ENCODE peak calls at places on chromosomes 2 and 18, in ten cellular contexts. Q is neuronal stem cell, T is stomach, L is sigmoid colon, E is thoracic aorta, N is mesendoderm, C is ovary, M is cardiac muscle cell, W is Caco-2, A is esophagus squamous epithelium. B is an unnamed sample.
A peak's percentile ranks its signal among the peaks of the same experiment; 100 is the strongest.

GRCh38 chr2:134926231-134926931 is 7.8 kb downstream of the CCNT2 start:
- DNase-seq in E (no peak), T (no peak), M (no peak), A (no peak), L (no peak), W (no peak), N (peak; percentile 28), Q (no peak), C (no peak), B (no peak)

GRCh38 chr2:199977984-199978415 is 22.6 kb downstream of the MAIP1 start:
- DNase-seq in T (no peak), Q (no peak), L (no peak), N (no peak), M (no peak), A (no peak), E (no peak), C (no peak), W (peak; percentile 48), B (no peak)

GRCh38 chr2:145006957-145007672 is 487.2 kb upstream of the ZEB2 start:
- DNase-seq in W (no peak), E (peak; percentile 39), M (no peak), T (no peak), Q (no peak), L (no peak), A (no peak), N (no peak), C (no peak), B (peak; percentile 35)

GRCh38 chr18:64929026-64929425 is 780.1 kb upstream of the LINC00305 start:
- DNase-seq in E (no peak), T (no peak), A (no peak), M (no peak), W (no peak), C (no peak), Q (no peak), L (no peak), N (peak; percentile 4), B (no peak)

GRCh38 chr2:44247924-44248323 is 27.4 kb upstream of the SLC3A1 start:
- DNase-seq in T (no peak), C (no peak), A (no peak), E (no peak), M (no peak), N (peak; percentile 89), Q (no peak), L (no peak), W (peak; percentile 58), B (no peak)

GRCh38 chr2:131067465-131067864 is 25.8 kb downstream of the FAM168B start:
- DNase-seq in L (no peak), M (no peak), E (no peak), A (no peak), W (no peak), Q (no peak), T (no peak), N (no peak), C (no peak), B (no peak)

GRCh38 chr18:76336241-76336640 is 158.8 kb downstream of the ZNF516 start:
- DNase-seq in T (no peak), C (no peak), E (no peak), Q (no peak), M (no peak), N (no peak), A (no peak), W (no peak), L (no peak), B (no peak)

GRCh38 chr2:177692042-177692823 is 299.7 kb downstream of the AGPS start:
- DNase-seq in W (no peak), N (no peak), Q (no peak), A (no peak), T (no peak), M (no peak), C (no peak), L (no peak), E (no peak), B (no peak)

GRCh38 chr2:207161724-207162123 is 4.0 kb downstream of the KLF7 start:
- DNase-seq in T (no peak), M (no peak), N (no peak), Q (no peak), W (no peak), C (no peak), A (no peak), E (no peak), L (no peak), B (no peak)

GRCh38 chr2:207161247-207161646 is 4.5 kb downstream of the KLF7 start:
- DNase-seq in C (no peak), W (no peak), L (no peak), A (no peak), Q (no peak), T (no peak), E (no peak), M (no peak), N (no peak), B (no peak)

GRCh38 chr2:207163053-207163814 is 2.5 kb downstream of the KLF7 start:
- DNase-seq in T (peak; percentile 45), W (no peak), Q (no peak), M (no peak), C (no peak), E (peak; percentile 32), A (no peak), L (no peak), N (peak; percentile 79), B (no peak)

GRCh38 chr2:207163815-207164747 is 1.7 kb downstream of the KLF7 start:
- DNase-seq in W (no peak), A (peak; percentile 2), L (peak; percentile 85), M (peak; percentile 52), T (peak; percentile 44), C (peak; percentile 56), Q (no peak), N (peak; percentile 55), E (peak; percentile 15), B (peak; percentile 30)

GRCh38 chr2:207162319-207162718 is 3.4 kb downstream of the KLF7 start:
- DNase-seq in L (no peak), N (no peak), M (no peak), W (no peak), Q (no peak), A (no peak), T (no peak), C (no peak), E (no peak), B (no peak)
- H3K4me1 ChIP-seq in L (peaks cover 48% of the 10 kb centered on the region), N (peaks cover 22% of the 10 kb centered on the region), M (peaks cover 6% of the 10 kb centered on the region), W (peaks cover 10% of the 10 kb centered on the region), Q (peaks cover 10% of the 10 kb centered on the region), A (peaks cover 2% of the 10 kb centered on the region), T (peaks cover 63% of the 10 kb centered on the region), C (peaks cover 17% of the 10 kb centered on the region), E (peaks cover 34% of the 10 kb centered on the region), B (peaks cover 31% of the 10 kb centered on the region)

GRCh38 chr2:54475919-54476318 is 19.8 kb downstream of the SPTBN1 start:
- DNase-seq in E (no peak), L (no peak), W (no peak), Q (no peak), T (no peak), N (no peak), A (no peak), M (no peak), C (no peak), B (no peak)

GRCh38 chr2:54479422-54479821 is 23.3 kb downstream of the SPTBN1 start:
- DNase-seq in M (no peak), A (no peak), Q (no peak), W (no peak), T (no peak), C (no peak), L (peak; percentile 84), E (no peak), N (no peak), B (no peak)

GRCh38 chr2:54475285-54475684 is 19.2 kb downstream of the SPTBN1 start:
- DNase-seq in Q (no peak), E (no peak), A (no peak), L (no peak), C (no peak), N (no peak), T (no peak), W (no peak), M (no peak), B (no peak)

GRCh38 chr2:54478899-54479298 is 22.8 kb downstream of the SPTBN1 start:
- DNase-seq in W (no peak), L (no peak), E (no peak), M (no peak), N (no peak), C (no peak), A (no peak), T (no peak), Q (no peak), B (no peak)

GRCh38 chr2:54476852-54477251 is 20.7 kb downstream of the SPTBN1 start:
- DNase-seq in Q (no peak), T (no peak), L (no peak), C (no peak), M (no peak), E (no peak), N (no peak), A (no peak), W (no peak), B (no peak)
- H3K4me1 ChIP-seq in Q (no peaks in the 10 kb centered on the region), T (peaks cover 97% of the 10 kb centered on the region), L (peaks cover 81% of the 10 kb centered on the region), C (peaks cover 18% of the 10 kb centered on the region), M (peaks cover 73% of the 10 kb centered on the region), E (peaks cover 11% of the 10 kb centered on the region), N (no peaks in the 10 kb centered on the region), A (no peaks in the 10 kb centered on the region), W (no peaks in the 10 kb centered on the region), B (peaks cover 28% of the 10 kb centered on the region)

GRCh38 chr2:98519156-98519555 is 74.5 kb downstream of the INPP4A start:
- DNase-seq in C (no peak), M (no peak), L (peak; percentile 25), E (no peak), Q (no peak), A (no peak), W (no peak), T (no peak), N (no peak), B (no peak)

GRCh38 chr2:98518106-98518505 is 73.4 kb downstream of the INPP4A start:
- DNase-seq in Q (no peak), E (no peak), N (peak; percentile 60), L (peak; percentile 68), M (no peak), T (no peak), C (no peak), A (no peak), W (no peak), B (no peak)

GRCh38 chr2:98519851-98520250 is 75.2 kb downstream of the INPP4A start:
- DNase-seq in M (no peak), Q (no peak), N (no peak), A (no peak), C (no peak), E (no peak), T (no peak), L (no peak), W (no peak), B (no peak)

GRCh38 chr2:98515571-98515927 is 70.9 kb downstream of the INPP4A start:
- DNase-seq in N (peak; percentile 39), A (no peak), C (peak; percentile 34), Q (no peak), L (peak; percentile 57), W (no peak), E (no peak), M (no peak), T (no peak), B (no peak)

DNA sequence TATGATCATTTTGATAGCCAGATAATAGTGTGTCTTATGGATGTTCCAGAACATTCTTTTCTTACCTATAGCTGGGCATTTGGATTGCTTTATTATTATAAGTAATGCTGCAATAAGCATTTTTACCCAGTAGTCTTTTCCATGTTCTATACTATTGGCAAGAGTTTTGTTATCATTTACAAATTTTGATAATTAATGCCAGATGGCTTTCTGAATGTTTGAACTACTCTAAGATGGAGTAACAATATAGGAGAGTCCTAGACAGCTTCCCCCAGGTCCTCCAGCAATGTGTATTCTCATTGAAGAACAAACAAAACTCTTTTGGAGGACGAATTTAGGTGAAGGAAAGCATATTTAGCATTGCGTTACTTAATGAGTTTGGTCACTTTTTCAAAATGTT is 73.0 kb downstream of the INPP4A start:
- DNase-seq in M (no peak), T (no peak), C (no peak), A (no peak), Q (no peak), L (no peak), N (no peak), E (no peak), W (no peak), B (no peak)
- H3K4me1 ChIP-seq in M (no peaks in the 10 kb centered on the region), T (peaks cover 49% of the 10 kb centered on the region), C (peaks cover 12% of the 10 kb centered on the region), A (no peaks in the 10 kb centered on the region), Q (peaks cover 6% of the 10 kb centered on the region), L (peaks cover 28% of the 10 kb centered on the region), N (peaks cover 25% of the 10 kb centered on the region), E (peaks cover 11% of the 10 kb centered on the region), W (no peaks in the 10 kb centered on the region), B (peaks cover 17% of the 10 kb centered on the region)

GRCh38 chr2:65070856-65071255 is 14.6 kb downstream of the CEP68 start:
- DNase-seq in E (no peak), N (no peak), W (no peak), M (no peak), C (no peak), A (no peak), T (no peak), Q (no peak), L (no peak), B (no peak)
- H3K4me1 ChIP-seq in E (peaks cover 43% of the 10 kb centered on the region), N (no peaks in the 10 kb centered on the region), W (peaks cover 2% of the 10 kb centered on the region), M (peaks cover 2% of the 10 kb centered on the region), C (peaks cover 5% of the 10 kb centered on the region), A (peaks cover 22% of the 10 kb centered on the region), T (peaks cover 66% of the 10 kb centered on the region), Q (peaks cover 6% of the 10 kb centered on the region), L (peaks cover 66% of the 10 kb centered on the region), B (peaks cover 16% of the 10 kb centered on the region)

B was measured in tibial nerve.